ENCODE peak calls at places on chromosomes 1 and 21, in ten cellular contexts. P is GM12878, E is HepG2, B is transverse colon, J is sigmoid colon, C is K562, W is stomach, L is H1, Q is SK-N-SH, X is esophagus muscularis mucosa. A is an unnamed sample.

GRCh38 chr1:205527931-205528330 is 23.5 kb downstream of the CDK18 start:
- DNase-seq in P (no peak), E (no peak), B (no peak), J (no peak), C (no peak), W (no peak), L (no peak), Q (no peak), X (no peak), A (no peak)

GRCh38 chr1:92786298-92786901 is 1.5 kb upstream of the EVI5 start:
- DNase-seq in P (no peak), E (no peak), B (no peak), J (no peak), C (no peak), W (no peak), L (no peak), Q (no peak), X (no peak), A (no peak)

GRCh38 chr1:228497817-228498216 is 10.6 kb downstream of the RNF187 start:
- DNase-seq in P (no peak), E (no peak), B (no peak), J (no peak), C (no peak), W (no peak), L (no peak), Q (no peak), X (no peak), A (no peak)

GRCh38 chr21:31143021-31143420 is 104.7 kb upstream of the KRTAP19-8 start:
- DNase-seq in P (no peak), E (no peak), B (no peak), J (no peak), C (no peak), W (no peak), L (no peak), Q (no peak), X (no peak), A (no peak)

GRCh38 chr1:194857413-194857812 is 1671.0 kb upstream of the B3GALT2 start:
- DNase-seq in P (no peak), E (no peak), B (no peak), J (no peak), C (no peak), W (no peak), L (no peak), Q (no peak), X (no peak), A (no peak)

GRCh38 chr1:47651311-47652089 is 213.7 kb downstream of the FOXD2 start:
- DNase-seq in P (no peak), E (no peak), B (peak; percentile 59), J (peak; percentile 42), C (no peak), W (peak; percentile 11), L (no peak), Q (no peak), X (no peak), A (peak; percentile 71)

GRCh38 chr1:9166289-9167235 is 37.7 kb upstream of the GPR157 start:
- DNase-seq in P (no peak), E (no peak), B (no peak), J (no peak), C (no peak), W (no peak), L (no peak), Q (no peak), X (no peak), A (no peak)

GRCh38 chr1:220991506-220991905 is 112.3 kb downstream of the HLX start:
- DNase-seq in P (no peak), E (no peak), B (no peak), J (no peak), C (no peak), W (no peak), L (no peak), Q (no peak), X (no peak), A (no peak)

GRCh38 chr1:204505674-204506073 is 10.5 kb upstream of the MDM4 start:
- DNase-seq in P (no peak), E (no peak), B (no peak), J (no peak), C (no peak), W (no peak), L (no peak), Q (no peak), X (no peak), A (no peak)

GRCh38 chr21:37257526-37257966 is 9.6 kb downstream of the VPS26C start:
- DNase-seq in P (no peak), E (peak; percentile 57), B (peak; percentile 25), J (no peak), C (no peak), W (no peak), L (no peak), Q (peak; percentile 74), X (peak; percentile 89), A (peak; percentile 62)

GRCh38 chr1:9106286-9106685 is 22.6 kb downstream of the GPR157 start:
- DNase-seq in P (no peak), E (no peak), B (no peak), J (peak; percentile 56), C (no peak), W (no peak), L (no peak), Q (no peak), X (no peak), A (no peak)

DNA sequence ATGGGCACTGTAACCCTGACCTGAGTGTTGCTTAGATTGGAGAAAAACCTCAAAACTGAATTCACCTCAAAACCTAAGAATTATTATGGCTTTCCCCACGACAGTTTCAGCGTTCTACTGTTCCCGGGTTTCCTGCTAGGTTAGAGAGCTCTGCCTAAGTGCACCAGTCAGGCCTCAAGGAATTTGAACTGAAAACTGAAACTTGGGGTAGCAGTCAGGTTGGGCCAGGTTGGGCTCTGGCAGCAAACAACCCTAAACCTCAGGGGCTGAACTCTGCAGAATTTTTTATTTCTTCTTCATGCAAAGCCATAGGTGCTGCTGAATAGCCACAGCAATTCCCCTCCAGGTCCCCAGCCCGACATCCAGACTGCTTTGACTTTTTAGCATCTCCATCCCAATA is 437.0 kb upstream of the PROX1 start:
- DNase-seq in P (no peak), E (no peak), B (no peak), J (no peak), C (no peak), W (no peak), L (no peak), Q (no peak), X (no peak), A (no peak)
- TF ChIP-seq EP300 in P (no peak), E (no peak), B (no peak), J (no peak), C (no peak), W (no peak), L (no peak), Q (no peak), X (no peak), A (no peak)

GRCh38 chr21:44927259-44927586 is 6.5 kb upstream of the ITGB2 start:
- DNase-seq in P (no peak), E (no peak), B (no peak), J (no peak), C (no peak), W (no peak), L (no peak), Q (no peak), X (no peak), A (no peak)

GRCh38 chr21:44929799-44930542 is 9.3 kb upstream of the ITGB2 start:
- DNase-seq in P (no peak), E (no peak), B (no peak), J (no peak), C (no peak), W (no peak), L (no peak), Q (no peak), X (no peak), A (no peak)

GRCh38 chr21:44929242-44929798 is 8.6 kb upstream of the ITGB2 start:
- DNase-seq in P (no peak), E (no peak), B (no peak), J (no peak), C (no peak), W (no peak), L (no peak), Q (no peak), X (no peak), A (no peak)

GRCh38 chr21:44926364-44927101 is 5.8 kb upstream of the ITGB2 start:
- DNase-seq in P (no peak), E (no peak), B (no peak), J (no peak), C (no peak), W (no peak), L (no peak), Q (no peak), X (no peak), A (no peak)

DNA sequence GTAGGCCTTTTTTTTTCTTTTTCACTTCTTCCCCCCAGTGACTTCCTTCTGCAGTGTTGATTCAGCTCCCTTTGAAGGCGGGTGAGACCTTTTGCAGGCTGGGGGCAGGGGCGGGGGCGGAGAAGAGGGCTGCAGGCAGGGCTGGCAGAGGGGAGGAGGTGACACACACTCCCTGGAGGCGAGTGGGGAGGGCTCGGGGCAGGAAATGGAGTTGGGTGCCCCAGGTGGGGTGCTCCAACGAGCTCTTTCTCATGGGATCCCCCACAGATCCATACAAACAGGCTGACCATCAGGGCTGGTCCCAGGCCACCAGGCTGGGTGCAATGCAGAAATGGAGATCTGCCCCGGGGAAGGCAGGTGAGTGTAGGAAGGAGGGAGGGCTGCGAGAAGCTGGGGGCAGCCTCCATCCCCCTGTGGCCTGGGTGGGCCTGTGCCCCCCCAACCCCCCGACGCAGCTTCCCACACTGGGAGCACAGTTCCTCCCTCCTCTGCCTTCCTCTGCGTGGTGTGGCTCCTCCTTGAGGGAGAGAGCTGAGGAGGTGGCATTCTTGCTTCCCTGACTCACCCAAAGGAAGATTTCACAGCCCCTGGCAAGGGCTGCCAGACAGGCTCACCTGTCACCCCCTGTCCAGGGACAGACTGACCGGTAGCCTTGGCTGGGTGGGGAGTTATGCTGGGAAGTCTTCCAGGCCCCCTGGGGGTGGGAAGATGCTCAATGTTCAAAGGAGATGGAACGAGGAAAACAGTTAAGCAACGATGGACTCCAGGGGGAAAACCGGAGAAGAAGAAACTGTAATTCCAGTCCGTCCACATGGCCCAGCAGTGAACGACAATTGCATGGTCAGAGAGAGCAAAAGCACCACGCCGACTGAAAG is 7.1 kb upstream of the ITGB2 start:
- DNase-seq in P (peak; percentile 87), E (peak; percentile 39), B (peak; percentile 54), J (no peak), C (peak; percentile 58), W (no peak), L (no peak), Q (no peak), X (no peak), A (no peak)
- TF ChIP-seq POLR2AphosphoS5 in P (peak; percentile 48), E (no peak), B (no peak), J (no peak), C (no peak), W (no peak), L (no peak), Q (no peak), X (no peak), A (no peak)

GRCh38 chr1:199173356-199173755 is 534.5 kb downstream of the PTPRC start:
- DNase-seq in P (peak; percentile 92), E (no peak), B (no peak), J (no peak), C (no peak), W (no peak), L (no peak), Q (no peak), X (no peak), A (no peak)
- H3K4me3 ChIP-seq in P (no peak overlapping the region), E (no peak overlapping the region), B (no peak overlapping the region), J (no peak overlapping the region), C (no peak overlapping the region), W (no peak overlapping the region), L (no peak overlapping the region), Q (no peak overlapping the region), X (no peak overlapping the region), A (no peak overlapping the region)

GRCh38 chr1:113545210-113545609 is 154.9 kb downstream of the MAGI3 start:
- DNase-seq in P (no peak), E (no peak), B (no peak), J (no peak), C (no peak), W (no peak), L (no peak), Q (peak; percentile 17), X (no peak), A (no peak)
- TF ChIP-seq EP300 in P (no peak), E (no peak), B (no peak), J (no peak), C (no peak), W (no peak), L (no peak), Q (no peak), X (no peak), A (no peak)